ENCODE peak calls at places on chromosomes 16 and 17, in five cellular contexts. One of them, this sample, is unnamed.

GRCh38 chr16:73095885-73096341 is 48.0 kb upstream of the ZFHX3 start:
- DNase-seq in ovary: no peak
- DNase-seq in stimulated activated CD4-positive, alpha-beta T cell treated with anti-CD3 and anti-CD28 coated beads, Interleukin-2, amount 100 ng/mL, for 48 hours: no peak
- DNase-seq in erythroblast: no peak
- DNase-seq in osteoblast: no peak
- DNase-seq in this sample: no peak

GRCh38 chr16:60771138-60771537 is 1265.1 kb downstream of the CDH8 start:
- DNase-seq in erythroblast: no peak
- DNase-seq in stimulated activated CD4-positive, alpha-beta T cell treated with anti-CD3 and anti-CD28 coated beads, Interleukin-2, amount 100 ng/mL, for 48 hours: no peak
- DNase-seq in osteoblast: no peak
- DNase-seq in ovary: no peak
- DNase-seq in this sample: no peak

GRCh38 chr17:34741967-34742366 is 162.6 kb downstream of the TMEM132E start:
- DNase-seq in osteoblast: no peak
- DNase-seq in erythroblast: no peak
- DNase-seq in stimulated activated CD4-positive, alpha-beta T cell treated with anti-CD3 and anti-CD28 coated beads, Interleukin-2, amount 100 ng/mL, for 48 hours: no peak
- DNase-seq in ovary: no peak
- DNase-seq in this sample: no peak

GRCh38 chr17:51056813-51057510 is 63.7 kb downstream of the SPAG9 start:
- DNase-seq in osteoblast: peak
- DNase-seq in ovary: no peak
- DNase-seq in erythroblast: peak
- DNase-seq in stimulated activated CD4-positive, alpha-beta T cell treated with anti-CD3 and anti-CD28 coated beads, Interleukin-2, amount 100 ng/mL, for 48 hours: no peak
- DNase-seq in this sample: peak

GRCh38 chr17:77535892-77536291 is 395.1 kb downstream of the SEC14L1 start:
- DNase-seq in osteoblast: no peak
- DNase-seq in ovary: no peak
- DNase-seq in stimulated activated CD4-positive, alpha-beta T cell treated with anti-CD3 and anti-CD28 coated beads, Interleukin-2, amount 100 ng/mL, for 48 hours: no peak
- DNase-seq in erythroblast: no peak
- DNase-seq in this sample: no peak

GRCh38 chr16:20763461-20764232 is at the start of gene ACSM3:
- DNase-seq in osteoblast: peak
- DNase-seq in ovary: peak
- DNase-seq in stimulated activated CD4-positive, alpha-beta T cell treated with anti-CD3 and anti-CD28 coated beads, Interleukin-2, amount 100 ng/mL, for 48 hours: peak
- DNase-seq in erythroblast: peak
- DNase-seq in this sample: peak

GRCh38 chr16:63289834-63290460 is 1253.7 kb upstream of the CDH8 start:
- DNase-seq in erythroblast: peak
- DNase-seq in osteoblast: peak
- DNase-seq in stimulated activated CD4-positive, alpha-beta T cell treated with anti-CD3 and anti-CD28 coated beads, Interleukin-2, amount 100 ng/mL, for 48 hours: no peak
- DNase-seq in ovary: no peak
- DNase-seq in this sample: no peak

GRCh38 chr17:74201250-74201649 is 2.2 kb upstream of the RPL38 start:
- DNase-seq in stimulated activated CD4-positive, alpha-beta T cell treated with anti-CD3 and anti-CD28 coated beads, Interleukin-2, amount 100 ng/mL, for 48 hours: no peak
- DNase-seq in ovary: no peak
- DNase-seq in osteoblast: peak
- DNase-seq in erythroblast: no peak
- DNase-seq in this sample: no peak

GRCh38 chr17:50689956-50690886 is 17.5 kb downstream of the ANKRD40 start:
- DNase-seq in ovary: no peak
- DNase-seq in erythroblast: no peak
- DNase-seq in osteoblast: no peak
- DNase-seq in stimulated activated CD4-positive, alpha-beta T cell treated with anti-CD3 and anti-CD28 coated beads, Interleukin-2, amount 100 ng/mL, for 48 hours: no peak
- DNase-seq in this sample: no peak

GRCh38 chr17:39150795-39151679 is at the start of gene PLXDC1:
- DNase-seq in erythroblast: no peak
- DNase-seq in stimulated activated CD4-positive, alpha-beta T cell treated with anti-CD3 and anti-CD28 coated beads, Interleukin-2, amount 100 ng/mL, for 48 hours: no peak
- DNase-seq in osteoblast: peak
- DNase-seq in ovary: no peak
- DNase-seq in this sample: no peak

GRCh38 chr17:40909755-40910154 is 24.7 kb upstream of the KRT20 start:
- DNase-seq in osteoblast: peak
- DNase-seq in erythroblast: no peak
- DNase-seq in stimulated activated CD4-positive, alpha-beta T cell treated with anti-CD3 and anti-CD28 coated beads, Interleukin-2, amount 100 ng/mL, for 48 hours: no peak
- DNase-seq in ovary: no peak
- DNase-seq in this sample: no peak

GRCh38 chr17:48051706-48052486 is 3.7 kb downstream of the NFE2L1 start:
- DNase-seq in osteoblast: peak
- DNase-seq in ovary: peak
- DNase-seq in stimulated activated CD4-positive, alpha-beta T cell treated with anti-CD3 and anti-CD28 coated beads, Interleukin-2, amount 100 ng/mL, for 48 hours: no peak
- DNase-seq in erythroblast: peak
- DNase-seq in this sample: no peak

GRCh38 chr17:60107526-60108257 is 29.0 kb upstream of the HEATR6 start:
- DNase-seq in stimulated activated CD4-positive, alpha-beta T cell treated with anti-CD3 and anti-CD28 coated beads, Interleukin-2, amount 100 ng/mL, for 48 hours: no peak
- DNase-seq in osteoblast: no peak
- DNase-seq in ovary: no peak
- DNase-seq in erythroblast: no peak
- DNase-seq in this sample: no peak

GRCh38 chr16:67406111-67406593 is 10.1 kb downstream of the ZDHHC1 start:
- DNase-seq in erythroblast: no peak
- DNase-seq in ovary: no peak
- DNase-seq in stimulated activated CD4-positive, alpha-beta T cell treated with anti-CD3 and anti-CD28 coated beads, Interleukin-2, amount 100 ng/mL, for 48 hours: no peak
- DNase-seq in osteoblast: peak
- DNase-seq in this sample: no peak

GRCh38 chr17:77453613-77454559 is 313.1 kb downstream of the SEC14L1 start:
- DNase-seq in erythroblast: peak
- DNase-seq in stimulated activated CD4-positive, alpha-beta T cell treated with anti-CD3 and anti-CD28 coated beads, Interleukin-2, amount 100 ng/mL, for 48 hours: no peak
- DNase-seq in ovary: no peak
- DNase-seq in osteoblast: peak
- DNase-seq in this sample: peak

GRCh38 chr17:50608700-50609375 is 25.8 kb upstream of the ABCC3 start:
- DNase-seq in stimulated activated CD4-positive, alpha-beta T cell treated with anti-CD3 and anti-CD28 coated beads, Interleukin-2, amount 100 ng/mL, for 48 hours: no peak
- DNase-seq in ovary: no peak
- DNase-seq in osteoblast: no peak
- DNase-seq in erythroblast: no peak
- DNase-seq in this sample: no peak

GRCh38 chr17:38906429-38907172 is 18.8 kb upstream of the LASP1NB start:
- DNase-seq in osteoblast: no peak
- DNase-seq in ovary: no peak
- DNase-seq in stimulated activated CD4-positive, alpha-beta T cell treated with anti-CD3 and anti-CD28 coated beads, Interleukin-2, amount 100 ng/mL, for 48 hours: no peak
- DNase-seq in erythroblast: no peak
- DNase-seq in this sample: no peak

GRCh38 chr16:57866529-57866918 is 64.2 kb upstream of the KIFC3 start:
- DNase-seq in stimulated activated CD4-positive, alpha-beta T cell treated with anti-CD3 and anti-CD28 coated beads, Interleukin-2, amount 100 ng/mL, for 48 hours: no peak
- DNase-seq in erythroblast: no peak
- DNase-seq in ovary: no peak
- DNase-seq in osteoblast: no peak
- DNase-seq in this sample: no peak

GRCh38 chr16:27324851-27325301 is 11.1 kb downstream of the IL4R start:
- DNase-seq in ovary: no peak
- DNase-seq in erythroblast: no peak
- DNase-seq in osteoblast: no peak
- DNase-seq in stimulated activated CD4-positive, alpha-beta T cell treated with anti-CD3 and anti-CD28 coated beads, Interleukin-2, amount 100 ng/mL, for 48 hours: no peak
- DNase-seq in this sample: no peak